ENCODE peak calls at places on chromosomes 2 and 18, in six cellular contexts. G is spleen, Z is transverse colon, M is K562, D is GM23338, W is HCT116. I is an unnamed sample.

GRCh38 chr2:148532049-148532428 is 112.5 kb upstream of the EPC2 start:
- DNase-seq in G (no peak), Z (no peak), M (no peak), D (no peak), W (no peak), I (no peak)

GRCh38 chr18:68738572-68738971 is 23.7 kb upstream of the TMX3 start:
- DNase-seq in G (no peak), Z (no peak), M (no peak), D (no peak), W (no peak), I (no peak)

GRCh38 chr2:179373826-179374225 is 109.2 kb upstream of the SESTD1 start:
- DNase-seq in G (no peak), Z (no peak), M (no peak), D (no peak), W (no peak), I (no peak)

GRCh38 chr2:85631316-85631715 is 15.3 kb downstream of the USP39 start:
- DNase-seq in G (no peak), Z (no peak), M (no peak), D (no peak), W (no peak), I (no peak)

GRCh38 chr2:199760574-199760973 is 90.4 kb downstream of the FTCDNL1 start:
- DNase-seq in G (no peak), Z (no peak), M (no peak), D (peak), W (no peak), I (no peak)

GRCh38 chr18:63421514-63421913 is 762 bp downstream of the VPS4B start:
- DNase-seq in G (no peak), Z (no peak), M (no peak), D (no peak), W (no peak), I (no peak)

GRCh38 chr18:45834303-45834702 is 8.8 kb downstream of the SIGLEC15 start:
- DNase-seq in G (no peak), Z (no peak), M (no peak), D (no peak), W (no peak), I (no peak)

GRCh38 chr2:44960871-44961270 is 19.4 kb downstream of the SIX3 start:
- DNase-seq in G (no peak), Z (no peak), M (no peak), D (no peak), W (no peak), I (no peak)

GRCh38 chr2:10355471-10356458 is 53.1 kb downstream of the HPCAL1 start:
- DNase-seq in G (no peak), Z (no peak), M (no peak), D (no peak), W (no peak), I (no peak)

GRCh38 chr2:178064051-178064450 is 8.5 kb downstream of the PDE11A start:
- DNase-seq in G (no peak), Z (no peak), M (no peak), D (no peak), W (no peak), I (no peak)

GRCh38 chr2:72980535-72981217 is 63.4 kb downstream of the EMX1 start:
- DNase-seq in G (peak), Z (no peak), M (no peak), D (no peak), W (peak), I (no peak)

GRCh38 chr18:27921904-27922541 is 254.9 kb downstream of the CDH2 start:
- DNase-seq in G (no peak), Z (no peak), M (no peak), D (peak), W (peak), I (no peak)
- TF ChIP-seq POLR2AphosphoS5 in G (no peak), Z (no peak), M (no peak), D (no peak), W (no peak), I (no peak)

DNA sequence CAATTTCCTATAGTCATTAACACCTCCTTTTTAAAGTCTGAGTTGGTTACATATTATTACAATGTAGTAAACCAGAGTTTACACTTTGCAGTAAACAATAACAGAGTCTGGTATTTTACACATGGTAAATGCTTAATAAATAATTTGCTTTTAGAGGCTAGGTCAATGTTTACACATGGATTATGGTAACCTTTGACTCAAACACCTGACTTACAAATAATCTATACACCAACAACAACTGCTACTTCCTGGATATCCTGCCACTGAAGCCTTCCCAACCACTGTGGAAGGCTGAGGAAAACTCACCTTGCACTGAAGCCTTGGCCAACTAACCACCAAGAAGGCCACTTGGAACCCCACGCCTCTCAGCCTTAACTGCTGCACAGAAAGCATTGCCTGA is 5.4 kb downstream of the ALS2 start:
- DNase-seq in G (no peak), Z (no peak), M (no peak), D (no peak), W (no peak), I (no peak)
- TF ChIP-seq POLR2AphosphoS5 in G (no peak), Z (no peak), M (no peak), D (no peak), W (no peak), I (no peak)

GRCh38 chr2:18834341-18834740 is 245.0 kb upstream of the NT5C1B start:
- DNase-seq in G (no peak), Z (no peak), M (no peak), D (no peak), W (no peak), I (no peak)
- TF ChIP-seq POLR2AphosphoS5 in G (no peak), Z (peak), M (no peak), D (no peak), W (no peak), I (no peak)

GRCh38 chr2:63049291-63050185 is 1.1 kb upstream of the OTX1 start:
- DNase-seq in G (no peak), Z (no peak), M (no peak), D (peak), W (no peak), I (peak)

GRCh38 chr2:63050186-63050915 is at the start of gene OTX1:
- DNase-seq in G (peak), Z (peak), M (peak), D (peak), W (peak), I (peak)

GRCh38 chr2:63047193-63047533 is 3.5 kb upstream of the OTX1 start:
- DNase-seq in G (no peak), Z (no peak), M (no peak), D (no peak), W (no peak), I (no peak)

GRCh38 chr2:63047534-63048281 is 2.9 kb upstream of the OTX1 start:
- DNase-seq in G (peak), Z (peak), M (no peak), D (peak), W (no peak), I (no peak)

GRCh38 chr2:63048367-63049171 is 2.1 kb upstream of the OTX1 start:
- DNase-seq in G (peak), Z (no peak), M (no peak), D (peak), W (no peak), I (peak)
- TF ChIP-seq POLR2AphosphoS5 in G (no peak), Z (peak), M (no peak), D (no peak), W (peak), I (no peak)

GRCh38 chr18:25348361-25349130 is 3.4 kb downstream of the ZNF521 start:
- DNase-seq in G (no peak), Z (no peak), M (no peak), D (no peak), W (no peak), I (no peak)

GRCh38 chr18:25351280-25351772 is 640 bp downstream of the ZNF521 start:
- DNase-seq in G (no peak), Z (no peak), M (no peak), D (no peak), W (no peak), I (no peak)

GRCh38 chr18:25349926-25350560 is 1.9 kb downstream of the ZNF521 start:
- DNase-seq in G (peak), Z (no peak), M (no peak), D (peak), W (no peak), I (no peak)

GRCh38 chr18:25350561-25351201 is 1.3 kb downstream of the ZNF521 start:
- DNase-seq in G (peak), Z (peak), M (no peak), D (peak), W (no peak), I (peak)

DNA sequence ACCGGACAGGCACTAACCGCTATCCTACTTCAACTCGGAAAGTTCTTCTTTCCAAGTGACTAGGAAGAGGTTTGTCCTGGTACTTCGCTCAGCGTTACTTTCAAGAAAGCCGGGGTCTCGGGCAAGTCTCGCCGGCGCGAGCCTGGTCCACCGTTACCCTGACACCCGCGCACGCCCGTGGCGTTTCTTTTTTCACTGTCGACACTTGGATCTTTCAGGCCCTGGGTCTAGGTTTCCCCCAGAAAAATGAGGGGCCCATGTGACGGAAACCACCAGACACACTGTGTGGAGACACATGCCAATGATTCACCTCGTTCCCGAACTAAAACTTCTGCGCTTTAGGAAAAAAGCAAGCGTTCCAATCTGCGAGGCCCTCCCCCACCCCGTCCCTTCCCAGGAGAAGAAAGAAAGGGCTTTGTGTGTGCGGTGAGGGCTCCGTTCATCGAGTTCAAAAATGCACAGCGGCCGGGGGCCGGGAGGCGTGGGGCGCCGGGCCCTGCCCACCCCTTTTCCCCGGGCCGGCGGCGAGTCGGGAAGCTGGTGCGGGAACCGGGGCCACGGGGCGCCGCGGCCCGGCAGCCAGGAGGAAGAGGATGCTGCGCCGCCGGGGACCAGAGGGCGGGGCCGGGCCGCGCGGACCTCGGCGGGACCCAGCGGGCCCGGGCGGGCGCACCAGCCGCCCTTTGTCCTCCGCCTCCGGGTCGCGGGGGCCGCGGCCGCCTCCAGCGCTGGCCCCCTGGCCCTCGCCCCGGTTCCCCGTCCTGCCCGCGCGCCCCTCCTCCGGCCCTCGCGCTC is 2.6 kb downstream of the ZNF521 start:
- DNase-seq in G (peak), Z (peak), M (no peak), D (peak), W (no peak), I (peak)
- TF ChIP-seq POLR2AphosphoS5 in G (no peak), Z (no peak), M (no peak), D (no peak), W (no peak), I (peak)